ENCODE peak calls at places on chromosome 12, in eight cellular contexts. E is SK-N-MC, R is HT-29, G is hypothalamus, C is AML-193, X is RCC 7860, O is activated T-helper 1 cell treated with Interleukin-2 at 50 U/mL for 16 hours, P is tibial artery. K is an unnamed sample.

GRCh38 chr12:12823308-12823707 is 10.2 kb downstream of the DDX47 start:
- DNase-seq in E (no peak), R (no peak), G (no peak), C (no peak), X (peak; percentile 89), O (no peak), P (no peak), K (no peak)

GRCh38 chr12:121697093-121697698 is 15.4 kb upstream of the TMEM120B start:
- DNase-seq in E (no peak), R (peak; percentile 77), G (no peak), C (peak; percentile 31), X (peak; percentile 30), O (no peak), P (no peak), K (no peak)

GRCh38 chr12:55280991-55281390 is 15.4 kb downstream of the OR6C6 start:
- DNase-seq in E (no peak), R (no peak), G (no peak), C (no peak), X (no peak), O (no peak), P (no peak), K (no peak)

GRCh38 chr12:12835378-12836145 is 22.4 kb downstream of the DDX47 start:
- DNase-seq in E (no peak), R (peak; percentile 89), G (no peak), C (no peak), X (peak; percentile 60), O (no peak), P (no peak), K (no peak)

GRCh38 chr12:110670161-110670701 is 18.7 kb downstream of the HVCN1 start:
- DNase-seq in E (no peak), R (no peak), G (no peak), C (no peak), X (no peak), O (no peak), P (no peak), K (no peak)

GRCh38 chr12:15540469-15540872 is 218.2 kb downstream of the PTPRO start:
- DNase-seq in E (no peak), R (no peak), G (no peak), C (no peak), X (no peak), O (no peak), P (no peak), K (no peak)

GRCh38 chr12:79331870-79332269 is 358.9 kb downstream of the PAWR start:
- DNase-seq in E (no peak), R (no peak), G (no peak), C (no peak), X (no peak), O (no peak), P (no peak), K (no peak)

GRCh38 chr12:58363971-58364370 is 422.6 kb downstream of the ATP23 start:
- DNase-seq in E (no peak), R (no peak), G (no peak), C (no peak), X (no peak), O (no peak), P (no peak), K (no peak)

GRCh38 chr12:131437706-131438210 is 273.1 kb upstream of the SFSWAP start:
- DNase-seq in E (no peak), R (no peak), G (no peak), C (no peak), X (no peak), O (no peak), P (peak; percentile 29), K (no peak)

GRCh38 chr12:51942501-51943000 is 8.9 kb upstream of the ACVR1B start:
- DNase-seq in E (no peak), R (no peak), G (no peak), C (no peak), X (no peak), O (no peak), P (no peak), K (peak; percentile 41)

K was measured in coronary artery.